ENCODE peak calls at places on chromosome 5, in four cellular contexts. One of them, this sample, is unnamed.

GRCh38 chr5:115336964-115337363 is 40.5 kb upstream of the CCDC112 start:
- DNase-seq in H9: no peak
- DNase-seq in mesendoderm: no peak
- DNase-seq in H1: no peak
- DNase-seq in this sample: no peak

GRCh38 chr5:177469061-177469628 is 4.3 kb downstream of the DBN1 start:
- DNase-seq in H9: peak
- DNase-seq in mesendoderm: peak
- DNase-seq in H1: no peak
- DNase-seq in this sample: no peak

GRCh38 chr5:168359820-168360460 is 68.5 kb downstream of the WWC1 start:
- DNase-seq in H9: no peak
- DNase-seq in mesendoderm: peak
- DNase-seq in H1: no peak
- DNase-seq in this sample: no peak

GRCh38 chr5:141360685-141361084 is 891 bp downstream of the PCDHGB2 start:
- DNase-seq in H9: no peak
- DNase-seq in mesendoderm: no peak
- DNase-seq in H1: no peak
- DNase-seq in this sample: no peak

GRCh38 chr5:89277791-89278190 is 394.8 kb upstream of the MEF2C start:
- DNase-seq in H9: no peak
- DNase-seq in mesendoderm: no peak
- DNase-seq in H1: no peak
- DNase-seq in this sample: peak

GRCh38 chr5:95406426-95407093 is 15.4 kb downstream of the FAM81B start:
- DNase-seq in H9: no peak
- DNase-seq in mesendoderm: no peak
- DNase-seq in H1: no peak
- DNase-seq in this sample: no peak

GRCh38 chr5:140118294-140118936 is 4.5 kb downstream of the PURA start:
- DNase-seq in H9: no peak
- DNase-seq in mesendoderm: no peak
- DNase-seq in H1: no peak
- DNase-seq in this sample: peak

GRCh38 chr5:23730023-23730422 is 222.6 kb downstream of the PRDM9 start:
- DNase-seq in H9: no peak
- DNase-seq in mesendoderm: peak
- DNase-seq in H1: no peak
- DNase-seq in this sample: no peak

GRCh38 chr5:156169495-156169894 is 157.5 kb upstream of the SGCD start:
- DNase-seq in H9: no peak
- DNase-seq in mesendoderm: no peak
- DNase-seq in H1: no peak
- DNase-seq in this sample: no peak

GRCh38 chr5:142821733-142822487 is 51.7 kb downstream of the ARHGAP26 start:
- DNase-seq in H9: no peak
- DNase-seq in mesendoderm: no peak
- DNase-seq in H1: no peak
- DNase-seq in this sample: peak

GRCh38 chr5:135211791-135212190 is 177.8 kb upstream of the PITX1 start:
- DNase-seq in H9: no peak
- DNase-seq in mesendoderm: peak
- DNase-seq in H1: no peak
- DNase-seq in this sample: no peak

GRCh38 chr5:125326114-125326513 is 579.7 kb upstream of the ZNF608 start:
- DNase-seq in H9: no peak
- DNase-seq in mesendoderm: no peak
- DNase-seq in H1: no peak
- DNase-seq in this sample: peak

GRCh38 chr5:167592114-167592513 is 699.3 kb upstream of the WWC1 start:
- DNase-seq in H9: no peak
- DNase-seq in mesendoderm: no peak
- DNase-seq in H1: no peak
- DNase-seq in this sample: no peak

GRCh38 chr5:107389130-107389553 is 281.6 kb downstream of the EFNA5 start:
- DNase-seq in H9: no peak
- DNase-seq in mesendoderm: no peak
- DNase-seq in H1: no peak
- DNase-seq in this sample: peak

GRCh38 chr5:102986074-102986473 is 133.9 kb downstream of the GIN1 start:
- DNase-seq in H9: no peak
- DNase-seq in mesendoderm: no peak
- DNase-seq in H1: no peak
- DNase-seq in this sample: no peak

GRCh38 chr5:102981957-102982635 is 137.8 kb downstream of the GIN1 start:
- DNase-seq in H9: no peak
- DNase-seq in mesendoderm: no peak
- DNase-seq in H1: no peak
- DNase-seq in this sample: no peak
- H3K23ac ChIP-seq in H9: no peak
- H3K23ac ChIP-seq in mesendoderm: no peak
- H3K23ac ChIP-seq in H1: no peak
- H3K23ac ChIP-seq in this sample: no peak

GRCh38 chr5:10387690-10388089 is 34.2 kb downstream of the MARCHF6 start:
- DNase-seq in H9: no peak
- DNase-seq in mesendoderm: no peak
- DNase-seq in H1: no peak
- DNase-seq in this sample: peak
- H3K56ac ChIP-seq in H9: no peak
- H3K56ac ChIP-seq in mesendoderm: no peak
- H3K56ac ChIP-seq in H1: no peak
- H3K56ac ChIP-seq in this sample: no peak

DNA sequence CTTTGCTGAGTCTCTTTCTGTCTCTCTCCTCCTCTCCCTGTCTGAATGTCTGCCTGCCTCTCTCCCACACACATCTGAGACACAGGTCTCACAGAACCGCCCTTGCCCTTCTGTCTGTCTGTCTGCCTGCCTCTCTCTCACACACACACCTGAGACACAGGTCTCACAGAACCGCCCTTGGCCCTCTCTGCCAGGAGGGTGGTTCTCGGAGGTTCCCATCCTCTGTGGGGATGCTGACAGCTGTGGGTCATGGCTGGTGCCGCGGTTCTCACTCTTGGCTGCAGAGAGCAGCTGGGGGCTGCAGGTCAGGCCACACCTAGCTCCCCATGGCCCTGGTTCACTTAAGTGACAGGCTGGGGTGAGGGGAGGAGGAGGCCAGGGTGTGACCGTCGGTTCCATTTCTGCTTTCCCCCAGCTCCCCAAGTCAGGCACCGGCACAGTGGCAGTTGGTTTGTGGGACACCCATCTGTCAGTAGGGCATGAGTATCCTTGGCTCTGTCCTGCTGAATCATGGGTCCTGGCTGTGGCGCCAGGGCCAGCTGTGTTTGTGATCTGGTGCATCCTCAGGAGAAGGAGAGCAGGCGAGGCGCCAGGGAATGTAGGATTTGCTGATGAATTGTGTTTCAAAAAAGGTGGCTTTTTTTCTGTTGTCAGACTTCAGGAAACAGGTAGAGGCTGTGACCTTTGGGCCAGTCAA is 42.3 kb upstream of the CLPTM1L start:
- DNase-seq in H9: no peak
- DNase-seq in mesendoderm: no peak
- DNase-seq in H1: no peak
- DNase-seq in this sample: no peak
- H3K23ac ChIP-seq in H9: no peak
- H3K23ac ChIP-seq in mesendoderm: no peak
- H3K23ac ChIP-seq in H1: no peak
- H3K23ac ChIP-seq in this sample: no peak

GRCh38 chr5:157576678-157577077 is 1.1 kb upstream of the ADAM19 start:
- DNase-seq in H9: no peak
- DNase-seq in mesendoderm: peak
- DNase-seq in H1: no peak
- DNase-seq in this sample: no peak

GRCh38 chr5:157571357-157571827 is 4.2 kb downstream of the ADAM19 start:
- DNase-seq in H9: no peak
- DNase-seq in mesendoderm: peak
- DNase-seq in H1: peak
- DNase-seq in this sample: peak

GRCh38 chr5:157574456-157575095 is 999 bp downstream of the ADAM19 start:
- DNase-seq in H9: no peak
- DNase-seq in mesendoderm: peak
- DNase-seq in H1: no peak
- DNase-seq in this sample: peak

GRCh38 chr5:157578079-157578780 is 2.7 kb upstream of the ADAM19 start:
- DNase-seq in H9: no peak
- DNase-seq in mesendoderm: peak
- DNase-seq in H1: no peak
- DNase-seq in this sample: no peak

GRCh38 chr5:157575096-157575872 is at the start of gene ADAM19:
- DNase-seq in H9: no peak
- DNase-seq in mesendoderm: no peak
- DNase-seq in H1: peak
- DNase-seq in this sample: peak
- H3K56ac ChIP-seq in H9: no peak
- H3K56ac ChIP-seq in mesendoderm: peak
- H3K56ac ChIP-seq in H1: peak
- H3K56ac ChIP-seq in this sample: peak

GRCh38 chr5:1278656-1279442 is 16.0 kb downstream of the TERT start:
- DNase-seq in H9: no peak
- DNase-seq in mesendoderm: no peak
- DNase-seq in H1: no peak
- DNase-seq in this sample: no peak
- H3K23ac ChIP-seq in H9: no peak
- H3K23ac ChIP-seq in mesendoderm: no peak
- H3K23ac ChIP-seq in H1: no peak
- H3K23ac ChIP-seq in this sample: no peak

GRCh38 chr5:169416583-169417196 is 115.8 kb upstream of the SLIT3 start:
- DNase-seq in H9: no peak
- DNase-seq in mesendoderm: no peak
- DNase-seq in H1: no peak
- DNase-seq in this sample: peak
- H3K56ac ChIP-seq in H9: no peak
- H3K56ac ChIP-seq in mesendoderm: no peak
- H3K56ac ChIP-seq in H1: no peak
- H3K56ac ChIP-seq in this sample: no peak

GRCh38 chr5:96520345-96520744 is 87.3 kb upstream of the PCSK1 start:
- DNase-seq in H9: no peak
- DNase-seq in mesendoderm: no peak
- DNase-seq in H1: no peak
- DNase-seq in this sample: no peak

GRCh38 chr5:96522635-96523355 is 89.7 kb upstream of the PCSK1 start:
- DNase-seq in H9: no peak
- DNase-seq in mesendoderm: no peak
- DNase-seq in H1: no peak
- DNase-seq in this sample: no peak

GRCh38 chr5:96516631-96517071 is 83.6 kb upstream of the PCSK1 start:
- DNase-seq in H9: no peak
- DNase-seq in mesendoderm: no peak
- DNase-seq in H1: no peak
- DNase-seq in this sample: peak

GRCh38 chr5:96517294-96517693 is 84.2 kb upstream of the PCSK1 start:
- DNase-seq in H9: no peak
- DNase-seq in mesendoderm: peak
- DNase-seq in H1: no peak
- DNase-seq in this sample: peak
- H3K23ac ChIP-seq in H9: no peak
- H3K23ac ChIP-seq in mesendoderm: no peak
- H3K23ac ChIP-seq in H1: no peak
- H3K23ac ChIP-seq in this sample: no peak

GRCh38 chr5:91140657-91141056 is 242.5 kb downstream of the ARRDC3 start:
- DNase-seq in H9: no peak
- DNase-seq in mesendoderm: peak
- DNase-seq in H1: no peak
- DNase-seq in this sample: no peak
- H3K56ac ChIP-seq in H9: no peak
- H3K56ac ChIP-seq in mesendoderm: no peak
- H3K56ac ChIP-seq in H1: no peak
- H3K56ac ChIP-seq in this sample: no peak